ENCODE peak calls at places on chromosomes 12 and 14, in eight cellular contexts. J, G, E, K, B, T, L and P are unnamed samples.

GRCh38 chr12:76586764-76587395 is 27.3 kb upstream of the OSBPL8 start:
- DNase-seq in G (peak; percentile 50), K (no peak), T (peak; percentile 19), J (peak; percentile 10), L (no peak), B (no peak), E (peak; percentile 67), P (peak; percentile 26)

GRCh38 chr14:75806247-75806876 is 145.3 kb downstream of the TTLL5 start:
- DNase-seq in T (no peak), J (no peak), K (no peak), B (no peak), E (no peak), G (no peak), L (no peak), P (no peak)

GRCh38 chr14:100594625-100594951 is 7.4 kb upstream of the BEGAIN start:
- DNase-seq in G (no peak), E (no peak), B (no peak), L (no peak), K (peak; percentile 53), T (no peak), J (no peak), P (no peak)

GRCh38 chr12:56087220-56087619 is 7.3 kb downstream of the ERBB3 start:
- DNase-seq in G (no peak), L (no peak), J (peak; percentile 78), B (no peak), E (peak; percentile 41), K (peak; percentile 75), T (no peak), P (peak; percentile 67)

GRCh38 chr12:123962530-123962929 is 10.1 kb downstream of the CCDC92 start:
- DNase-seq in B (no peak), E (no peak), K (no peak), T (no peak), L (no peak), G (no peak), J (no peak), P (no peak)

GRCh38 chr12:123478762-123479161 is 20.8 kb downstream of the SNRNP35 start:
- DNase-seq in G (no peak), J (no peak), B (no peak), T (no peak), E (peak; percentile 24), K (no peak), L (peak; percentile 79), P (no peak)

GRCh38 chr12:124583854-124584253 is 16.4 kb upstream of the NCOR2 start:
- DNase-seq in K (no peak), G (no peak), L (no peak), E (no peak), J (no peak), T (no peak), B (no peak), P (no peak)

GRCh38 chr12:10392394-10392930 is 2.6 kb upstream of the KLRK1 start:
- DNase-seq in L (peak; percentile 76), G (no peak), B (peak; percentile 87), K (peak; percentile 81), T (peak; percentile 15), J (peak; percentile 66), E (peak; percentile 94), P (peak; percentile 96)

GRCh38 chr12:93591137-93591868 is 18.8 kb downstream of the SOCS2 start:
- DNase-seq in G (no peak), T (peak; percentile 78), K (peak; percentile 94), J (peak; percentile 60), L (peak; percentile 83), E (peak; percentile 80), B (no peak), P (no peak)

GRCh38 chr12:50517456-50518048 is 12.8 kb downstream of the DIP2B start:
- DNase-seq in G (no peak), J (no peak), E (peak; percentile 31), K (no peak), B (no peak), L (no peak), T (no peak), P (no peak)

GRCh38 chr12:96077081-96077480 is 41.7 kb upstream of the LTA4H start:
- DNase-seq in T (no peak), L (no peak), E (no peak), B (no peak), K (no peak), G (no peak), J (no peak), P (no peak)

GRCh38 chr12:96073346-96074336 is 38.3 kb upstream of the LTA4H start:
- DNase-seq in T (no peak), E (no peak), G (peak; percentile 15), L (no peak), J (no peak), K (no peak), B (no peak), P (no peak)

GRCh38 chr12:96075560-96075959 is 40.2 kb upstream of the LTA4H start:
- DNase-seq in L (no peak), T (no peak), K (no peak), B (no peak), G (no peak), E (no peak), J (no peak), P (no peak)

GRCh38 chr12:96081596-96081995 is 46.2 kb upstream of the LTA4H start:
- DNase-seq in K (no peak), T (no peak), B (no peak), J (no peak), L (no peak), G (no peak), E (no peak), P (no peak)

DNA sequence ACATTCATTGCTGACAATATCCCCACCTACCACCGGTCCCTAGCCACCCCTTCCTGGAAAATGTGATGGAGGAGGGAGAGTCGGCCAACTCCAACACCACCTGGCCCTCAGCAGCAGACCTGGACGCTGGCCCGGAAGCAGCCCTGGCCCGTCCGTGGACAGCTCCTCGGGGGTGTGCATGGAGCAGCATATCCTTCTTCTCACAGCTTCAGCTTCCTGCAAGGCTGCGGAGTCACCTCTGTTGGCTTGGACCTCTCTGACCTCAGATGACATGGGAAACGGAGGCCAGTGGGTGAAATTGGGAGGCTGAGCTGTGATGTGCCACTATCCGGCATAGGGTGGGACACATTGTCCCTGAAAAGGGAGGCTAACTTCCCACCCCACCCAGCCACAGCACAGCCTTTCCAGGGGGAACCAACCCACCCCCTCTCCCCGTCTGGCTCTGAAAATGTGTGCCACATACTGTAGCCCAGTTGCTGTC is 42.9 kb upstream of the LTA4H start:
- DNase-seq in B (no peak), J (peak; percentile 5), T (no peak), G (no peak), K (peak; percentile 80), E (no peak), L (no peak), P (no peak)
- H3K4me3 ChIP-seq in B (no peak overlapping the region), J (no peak overlapping the region), T (no peak overlapping the region), G (no peak overlapping the region), K (no peak overlapping the region), E (no peak overlapping the region), L (no peak overlapping the region), P (no peak overlapping the region)

DNA sequence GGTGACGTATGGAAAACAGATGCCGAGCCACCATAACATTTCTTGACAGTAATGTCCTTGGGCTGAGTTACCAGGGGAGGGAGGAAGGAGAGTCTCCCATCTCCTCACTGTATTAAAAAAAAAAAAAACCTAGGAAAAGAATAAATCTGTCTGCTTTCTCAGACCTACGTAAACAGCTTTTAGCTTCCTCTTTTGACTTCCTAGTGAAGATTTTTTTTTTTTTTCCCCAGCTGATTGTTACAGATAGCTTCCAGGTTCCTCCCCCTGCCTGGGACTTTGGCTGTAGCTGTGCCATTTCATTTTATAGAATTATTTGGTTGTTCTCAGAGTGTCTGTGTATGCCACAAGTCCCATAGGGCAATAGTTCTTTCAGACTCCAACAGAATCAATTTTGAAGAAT is 23.0 kb upstream of the GNS start:
- DNase-seq in E (no peak), K (no peak), T (no peak), L (no peak), J (no peak), G (no peak), B (no peak), P (no peak)
- H3K4me3 ChIP-seq in E (no peak overlapping the region), K (no peak overlapping the region), T (no peak overlapping the region), L (no peak overlapping the region), J (no peak overlapping the region), G (no peak overlapping the region), B (no peak overlapping the region), P (peak overlapping the region; percentile 55)

GRCh38 chr14:50001999-50002925 is 109.4 kb downstream of the ARF6 start:
- DNase-seq in B (no peak), L (peak; percentile 28), E (no peak), G (peak; percentile 65), T (no peak), K (no peak), J (no peak), P (no peak)
- H3K4me3 ChIP-seq in B (no peak overlapping the region), L (peak overlapping the region; percentile 55), E (no peak overlapping the region), G (peak overlapping the region; percentile 60), T (peak overlapping the region; percentile 37), K (no peak overlapping the region), J (no peak overlapping the region), P (no peak overlapping the region)

GRCh38 chr12:120826335-120826734 is 77.8 kb downstream of the SPPL3 start:
- DNase-seq in T (no peak), G (no peak), L (no peak), B (no peak), J (no peak), E (no peak), K (no peak), P (no peak)

GRCh38 chr12:120821878-120822277 is 82.3 kb downstream of the SPPL3 start:
- DNase-seq in K (no peak), L (no peak), G (no peak), J (no peak), E (no peak), T (no peak), B (no peak), P (no peak)

GRCh38 chr12:120820885-120821510 is 83.2 kb downstream of the SPPL3 start:
- DNase-seq in K (no peak), G (peak; percentile 70), T (no peak), E (no peak), L (no peak), J (no peak), B (no peak), P (no peak)

GRCh38 chr12:120822832-120823503 is 81.2 kb downstream of the SPPL3 start:
- DNase-seq in G (no peak), L (no peak), K (no peak), J (no peak), E (no peak), B (no peak), T (no peak), P (no peak)

GRCh38 chr12:120825337-120825736 is 78.8 kb downstream of the SPPL3 start:
- DNase-seq in J (no peak), T (no peak), K (no peak), E (no peak), G (no peak), B (no peak), L (no peak), P (no peak)
- H3K4me3 ChIP-seq in J (no peak overlapping the region), T (no peak overlapping the region), K (no peak overlapping the region), E (no peak overlapping the region), G (no peak overlapping the region), B (no peak overlapping the region), L (no peak overlapping the region), P (no peak overlapping the region)